ENCODE peak calls at places on chromosomes 4 and X, in seven cellular contexts. One of them, this sample, is unnamed.

GRCh38 chr4:171521726-171522125 is 291.5 kb upstream of the GALNTL6 start:
- DNase-seq in GOT3: no peak
- DNase-seq in RWPE2: no peak
- DNase-seq in GDM1: no peak
- DNase-seq in heart right ventricle: no peak
- DNase-seq in HT-29: no peak
- DNase-seq in kidney tubule cell: no peak
- DNase-seq in this sample: no peak

GRCh38 chr4:99693164-99693563 is 35.5 kb upstream of the C4orf54 start:
- DNase-seq in GOT3: no peak
- DNase-seq in RWPE2: no peak
- DNase-seq in GDM1: no peak
- DNase-seq in heart right ventricle: no peak
- DNase-seq in HT-29: no peak
- DNase-seq in kidney tubule cell: no peak
- DNase-seq in this sample: no peak

GRCh38 chr4:180665481-180665880 is 1577.7 kb upstream of the TENM3 start:
- DNase-seq in GOT3: no peak
- DNase-seq in RWPE2: no peak
- DNase-seq in GDM1: no peak
- DNase-seq in heart right ventricle: no peak
- DNase-seq in HT-29: no peak
- DNase-seq in kidney tubule cell: peak
- DNase-seq in this sample: no peak

GRCh38 chrX:153347530-153347929 is 13.6 kb downstream of the ZNF275 start:
- DNase-seq in GOT3: no peak
- DNase-seq in RWPE2: no peak
- DNase-seq in GDM1: no peak
- DNase-seq in heart right ventricle: no peak
- DNase-seq in HT-29: no peak
- DNase-seq in kidney tubule cell: no peak
- DNase-seq in this sample: no peak

GRCh38 chrX:1231850-1232505 is 19.5 kb upstream of the CRLF2 start:
- DNase-seq in GOT3: no peak
- DNase-seq in RWPE2: peak
- DNase-seq in GDM1: no peak
- DNase-seq in heart right ventricle: no peak
- DNase-seq in HT-29: no peak
- DNase-seq in kidney tubule cell: no peak
- DNase-seq in this sample: no peak

GRCh38 chr4:56630876-56631666 is 50.0 kb downstream of the HOPX start:
- DNase-seq in GOT3: no peak
- DNase-seq in RWPE2: no peak
- DNase-seq in GDM1: no peak
- DNase-seq in heart right ventricle: no peak
- DNase-seq in HT-29: no peak
- DNase-seq in kidney tubule cell: no peak
- DNase-seq in this sample: no peak

GRCh38 chrX:47556045-47556623 is 4.9 kb upstream of the ARAF start:
- DNase-seq in GOT3: peak
- DNase-seq in RWPE2: peak
- DNase-seq in GDM1: peak
- DNase-seq in heart right ventricle: peak
- DNase-seq in HT-29: peak
- DNase-seq in kidney tubule cell: peak
- DNase-seq in this sample: peak

GRCh38 chr4:15665738-15666365 is 10.7 kb upstream of the FBXL5 start:
- DNase-seq in GOT3: no peak
- DNase-seq in RWPE2: no peak
- DNase-seq in GDM1: no peak
- DNase-seq in heart right ventricle: no peak
- DNase-seq in HT-29: peak
- DNase-seq in kidney tubule cell: peak
- DNase-seq in this sample: peak

GRCh38 chr4:155582031-155582430 is 84.6 kb upstream of the GUCY1A1 start:
- DNase-seq in GOT3: no peak
- DNase-seq in RWPE2: no peak
- DNase-seq in GDM1: no peak
- DNase-seq in heart right ventricle: no peak
- DNase-seq in HT-29: no peak
- DNase-seq in kidney tubule cell: no peak
- DNase-seq in this sample: no peak

GRCh38 chr4:152951348-152951747 is 15.2 kb downstream of the FHDC1 start:
- DNase-seq in GOT3: no peak
- DNase-seq in RWPE2: no peak
- DNase-seq in GDM1: no peak
- DNase-seq in heart right ventricle: no peak
- DNase-seq in HT-29: peak
- DNase-seq in kidney tubule cell: peak
- DNase-seq in this sample: peak